ENCODE peak calls at places on chromosomes 3 and 15, in seven cellular contexts. C, N, E, U, B, Y and S are unnamed samples.

GRCh38 chr3:158709666-158710083 is 22.6 kb downstream of the RARRES1 start:
- DNase-seq in C (no peak), N (peak; percentile 99), E (no peak), U (peak; percentile 98), B (peak; percentile 88), Y (no peak), S (peak; percentile 99)

GRCh38 chr3:29587340-29587739 is 306.5 kb downstream of the RBMS3 start:
- DNase-seq in C (no peak), N (no peak), E (no peak), U (no peak), B (no peak), Y (no peak), S (no peak)

GRCh38 chr3:40055361-40055760 is 246.0 kb downstream of the MYRIP start:
- DNase-seq in C (no peak), N (no peak), E (no peak), U (peak; percentile 46), B (no peak), Y (no peak), S (no peak)

GRCh38 chr3:51063074-51063473 is 322.0 kb upstream of the MANF start:
- DNase-seq in C (no peak), N (no peak), E (peak; percentile 31), U (no peak), B (no peak), Y (no peak), S (no peak)

GRCh38 chr3:181278468-181279238 is 289.1 kb upstream of the DNAJC19 start:
- DNase-seq in C (no peak), N (no peak), E (no peak), U (no peak), B (no peak), Y (no peak), S (no peak)

GRCh38 chr15:82805994-82806406 is at the start of gene FSD2:
- DNase-seq in C (no peak), N (no peak), E (peak; percentile 97), U (no peak), B (no peak), Y (peak; percentile 67), S (no peak)

GRCh38 chr3:152834354-152835310 is at the start of gene P2RY1:
- DNase-seq in C (no peak), N (peak; percentile 12), E (peak; percentile 23), U (no peak), B (peak; percentile 66), Y (peak; percentile 82), S (peak; percentile 61)

GRCh38 chr15:44593042-44593736 is 56.2 kb downstream of the EIF3J start:
- DNase-seq in C (peak; percentile 11), N (no peak), E (no peak), U (peak; percentile 9), B (peak; percentile 33), Y (no peak), S (no peak)

GRCh38 chr3:129943020-129943419 is 31.5 kb upstream of the TRH start:
- DNase-seq in C (no peak), N (no peak), E (no peak), U (no peak), B (no peak), Y (no peak), S (no peak)

GRCh38 chr15:62603757-62604156 is 438.7 kb upstream of the C2CD4B start:
- DNase-seq in C (no peak), N (peak; percentile 93), E (no peak), U (peak; percentile 34), B (peak; percentile 62), Y (no peak), S (peak; percentile 76)

GRCh38 chr15:45328663-45329062 is 49.7 kb downstream of the GATM start:
- DNase-seq in C (no peak), N (no peak), E (no peak), U (no peak), B (no peak), Y (no peak), S (no peak)

GRCh38 chr3:95923496-95924210 is 890.7 kb upstream of the EPHA6 start:
- DNase-seq in C (no peak), N (peak; percentile 94), E (no peak), U (peak; percentile 16), B (peak; percentile 82), Y (no peak), S (peak; percentile 94)

GRCh38 chr15:69120732-69121131 is 39.7 kb upstream of the GLCE start:
- DNase-seq in C (no peak), N (no peak), E (no peak), U (no peak), B (no peak), Y (no peak), S (no peak)

GRCh38 chr15:70271422-70272088 is 173.8 kb upstream of the TLE3 start:
- DNase-seq in C (no peak), N (peak; percentile 90), E (peak; percentile 72), U (peak; percentile 94), B (peak; percentile 94), Y (no peak), S (peak; percentile 83)

GRCh38 chr3:134630506-134630905 is 20.3 kb downstream of the KY start:
- DNase-seq in C (no peak), N (no peak), E (no peak), U (peak; percentile 35), B (no peak), Y (no peak), S (no peak)

GRCh38 chr15:42890161-42890913 is 30.2 kb downstream of the TTBK2 start:
- DNase-seq in C (no peak), N (peak; percentile 69), E (no peak), U (peak; percentile 68), B (peak; percentile 75), Y (no peak), S (peak; percentile 96)

GRCh38 chr15:34584321-34584668 is 844 bp upstream of the GOLGA8B start:
- DNase-seq in C (no peak), N (no peak), E (no peak), U (no peak), B (no peak), Y (no peak), S (no peak)

GRCh38 chr3:128354788-128355548 is 111.7 kb downstream of the DNAJB8 start:
- DNase-seq in C (no peak), N (no peak), E (no peak), U (no peak), B (no peak), Y (no peak), S (no peak)

GRCh38 chr3:24396338-24396737 is 98.3 kb downstream of the THRB start:
- DNase-seq in C (no peak), N (no peak), E (no peak), U (no peak), B (no peak), Y (no peak), S (no peak)

GRCh38 chr15:77542491-77543001 is 90.2 kb downstream of the LINGO1 start:
- DNase-seq in C (no peak), N (no peak), E (no peak), U (peak; percentile 48), B (peak; percentile 40), Y (no peak), S (peak; percentile 49)

GRCh38 chr15:42832577-42832976 is 88.0 kb downstream of the TTBK2 start:
- DNase-seq in C (no peak), N (peak; percentile 21), E (no peak), U (peak; percentile 74), B (peak; percentile 72), Y (no peak), S (peak; percentile 89)

GRCh38 chr3:52483577-52484495 is 11.3 kb upstream of the STAB1 start:
- DNase-seq in C (no peak), N (peak; percentile 73), E (peak; percentile 70), U (peak; percentile 32), B (peak; percentile 81), Y (no peak), S (no peak)

GRCh38 chr15:69000725-69001503 is 13.6 kb upstream of the NOX5 start:
- DNase-seq in C (no peak), N (no peak), E (no peak), U (no peak), B (no peak), Y (no peak), S (no peak)

GRCh38 chr3:63937661-63938651 is 25.8 kb upstream of the SCAANT1 start:
- DNase-seq in C (no peak), N (no peak), E (no peak), U (no peak), B (no peak), Y (no peak), S (no peak)

GRCh38 chr15:83698294-83698693 is 44.4 kb downstream of the ADAMTSL3 start:
- DNase-seq in C (no peak), N (no peak), E (peak; percentile 57), U (no peak), B (peak; percentile 58), Y (peak; percentile 73), S (peak; percentile 44)

GRCh38 chr3:10725067-10725466 is 91.0 kb upstream of the SLC6A11 start:
- DNase-seq in C (no peak), N (peak; percentile 5), E (no peak), U (no peak), B (no peak), Y (no peak), S (no peak)

GRCh38 chr15:52284164-52284563 is 11.4 kb downstream of the MYO5C start:
- DNase-seq in C (no peak), N (no peak), E (no peak), U (peak; percentile 53), B (no peak), Y (no peak), S (no peak)

GRCh38 chr3:194140520-194141414 is 4.8 kb downstream of the HES1 start:
- DNase-seq in C (no peak), N (no peak), E (peak; percentile 33), U (peak; percentile 11), B (peak; percentile 56), Y (peak; percentile 78), S (no peak)

GRCh38 chr3:59426851-59427565 is 377.2 kb upstream of the CFAP20DC start:
- DNase-seq in C (no peak), N (peak; percentile 74), E (no peak), U (no peak), B (peak; percentile 79), Y (no peak), S (peak; percentile 76)